ENCODE peak calls at places on chromosome 9, in nine cellular contexts. I, E, R, B, U, A, M, Z and K are unnamed samples.

GRCh38 chr9:111454751-111455150 is 29.4 kb downstream of the ECPAS start:
- DNase-seq in R (no peak), Z (no peak), U (no peak), A (no peak), B (no peak), I (no peak), E (no peak), M (no peak), K (no peak)

GRCh38 chr9:79273311-79273710 is 298.5 kb upstream of the TLE4 start:
- DNase-seq in B (peak; percentile 3), A (no peak), M (no peak), R (no peak), E (no peak), Z (no peak), U (no peak), I (no peak), K (no peak)

GRCh38 chr9:81035171-81035570 is 654.2 kb downstream of the TLE1 start:
- DNase-seq in M (no peak), B (no peak), A (no peak), I (no peak), Z (no peak), U (no peak), R (no peak), E (no peak), K (no peak)

GRCh38 chr9:120348951-120349429 is 231.0 kb downstream of the CDK5RAP2 start:
- DNase-seq in I (no peak), B (peak; percentile 88), M (no peak), E (peak; percentile 22), Z (no peak), A (peak; percentile 37), R (no peak), U (peak; percentile 62), K (no peak)

GRCh38 chr9:86354882-86355399 is 731 bp upstream of the TUT7 start:
- DNase-seq in B (no peak), E (no peak), R (no peak), U (no peak), Z (no peak), M (no peak), A (no peak), I (no peak), K (no peak)

GRCh38 chr9:137660144-137660543 is 41.3 kb downstream of the EHMT1 start:
- DNase-seq in A (no peak), I (no peak), E (no peak), R (peak; percentile 28), M (no peak), B (no peak), U (no peak), Z (no peak), K (no peak)

GRCh38 chr9:72703574-72703973 is 182.2 kb downstream of the TMC1 start:
- DNase-seq in B (no peak), M (no peak), I (no peak), Z (no peak), E (no peak), U (no peak), A (peak; percentile 87), R (no peak), K (no peak)

GRCh38 chr9:25003686-25004085 is 458.0 kb upstream of the IZUMO3 start:
- DNase-seq in E (no peak), M (no peak), Z (no peak), A (no peak), I (no peak), R (no peak), U (no peak), B (peak; percentile 89), K (no peak)

GRCh38 chr9:33170464-33171156 is 3.5 kb upstream of the B4GALT1 start:
- DNase-seq in E (no peak), Z (no peak), R (no peak), U (peak; percentile 53), I (peak; percentile 32), M (peak; percentile 68), A (peak; percentile 51), B (peak; percentile 80), K (no peak)

GRCh38 chr9:137607141-137607857 is 1.8 kb downstream of the ARRDC1 start:
- DNase-seq in R (no peak), E (no peak), B (no peak), M (no peak), I (no peak), U (no peak), A (no peak), Z (no peak), K (no peak)

GRCh38 chr9:75640250-75640649 is 250.2 kb upstream of the PCSK5 start:
- DNase-seq in M (no peak), E (no peak), I (no peak), Z (no peak), B (no peak), A (no peak), R (no peak), U (no peak), K (no peak)

GRCh38 chr9:124696101-124696500 is 75.0 kb downstream of the NR6A1 start:
- DNase-seq in U (no peak), B (no peak), R (no peak), Z (no peak), E (no peak), M (no peak), I (no peak), A (no peak), K (no peak)

GRCh38 chr9:95724253-95724991 is 151.1 kb upstream of the ERCC6L2 start:
- DNase-seq in A (peak; percentile 91), U (no peak), B (no peak), I (peak; percentile 88), Z (no peak), M (peak; percentile 93), E (no peak), R (no peak), K (peak; percentile 91)

GRCh38 chr9:110752766-110753165 is 84.2 kb downstream of the MUSK start:
- DNase-seq in M (no peak), I (no peak), R (no peak), A (no peak), B (no peak), Z (no peak), U (peak; percentile 51), E (no peak), K (no peak)

GRCh38 chr9:22446950-22447606 is 454 bp downstream of the DMRTA1 start:
- DNase-seq in M (peak; percentile 24), B (peak; percentile 89), R (peak; percentile 78), A (peak; percentile 6), Z (no peak), I (no peak), U (peak; percentile 49), E (peak; percentile 55), K (peak; percentile 14)

GRCh38 chr9:130766031-130766903 is 68.8 kb upstream of the ABL1 start:
- DNase-seq in U (no peak), E (peak; percentile 32), Z (no peak), R (peak; percentile 79), I (no peak), M (no peak), B (no peak), A (no peak), K (no peak)

GRCh38 chr9:136729144-136729543 is 13.6 kb downstream of the LCN10 start:
- DNase-seq in Z (no peak), E (no peak), U (no peak), R (no peak), I (no peak), M (no peak), B (no peak), A (peak; percentile 54), K (no peak)

GRCh38 chr9:106075568-106075967 is 381.2 kb downstream of the TMEM38B start:
- DNase-seq in B (no peak), I (no peak), U (no peak), A (no peak), E (no peak), M (no peak), Z (no peak), R (no peak), K (no peak)

GRCh38 chr9:82170871-82171270 is 182.3 kb downstream of the SPATA31D1 start:
- DNase-seq in R (no peak), M (no peak), B (no peak), E (no peak), I (no peak), Z (no peak), A (no peak), U (no peak), K (no peak)